ENCODE peak calls at places on chromosomes 3 and 15, in five cellular contexts. One of them, this sample, is unnamed.

GRCh38 chr3:16318216-16318615 is 53.2 kb downstream of the OXNAD1 start:
- DNase-seq in stimulated activated naive CD4-positive, alpha-beta T cell: no peak
- DNase-seq in HuH-7: peak
- DNase-seq in HepG2: no peak
- DNase-seq in H7: no peak
- DNase-seq in this sample: no peak

GRCh38 chr3:30308131-30308530 is 298.3 kb upstream of the TGFBR2 start:
- DNase-seq in stimulated activated naive CD4-positive, alpha-beta T cell: no peak
- DNase-seq in H7: no peak
- DNase-seq in HepG2: no peak
- DNase-seq in HuH-7: no peak
- DNase-seq in this sample: no peak

GRCh38 chr15:79091204-79091867 is 756 bp upstream of the RASGRF1 start:
- DNase-seq in stimulated activated naive CD4-positive, alpha-beta T cell: no peak
- DNase-seq in H7: peak
- DNase-seq in HuH-7: peak
- DNase-seq in HepG2: no peak
- DNase-seq in this sample: peak

GRCh38 chr3:49415931-49416601 is 3.8 kb downstream of the TCTA start:
- DNase-seq in HepG2: no peak
- DNase-seq in HuH-7: no peak
- DNase-seq in stimulated activated naive CD4-positive, alpha-beta T cell: peak
- DNase-seq in H7: no peak
- DNase-seq in this sample: no peak

GRCh38 chr15:40881351-40881750 is 7.3 kb upstream of the RHOV start:
- DNase-seq in stimulated activated naive CD4-positive, alpha-beta T cell: no peak
- DNase-seq in HuH-7: no peak
- DNase-seq in H7: no peak
- DNase-seq in HepG2: no peak
- DNase-seq in this sample: no peak

GRCh38 chr3:55190296-55190695 is 262.4 kb upstream of the LRTM1 start:
- DNase-seq in HepG2: no peak
- DNase-seq in stimulated activated naive CD4-positive, alpha-beta T cell: no peak
- DNase-seq in H7: no peak
- DNase-seq in HuH-7: no peak
- DNase-seq in this sample: no peak

GRCh38 chr3:1350885-1351284 is 258.1 kb downstream of the CNTN6 start:
- DNase-seq in stimulated activated naive CD4-positive, alpha-beta T cell: no peak
- DNase-seq in HepG2: no peak
- DNase-seq in HuH-7: no peak
- DNase-seq in H7: no peak
- DNase-seq in this sample: no peak

GRCh38 chr15:91881551-91882297 is 28.2 kb downstream of the SLCO3A1 start:
- DNase-seq in HepG2: no peak
- DNase-seq in HuH-7: no peak
- DNase-seq in H7: peak
- DNase-seq in stimulated activated naive CD4-positive, alpha-beta T cell: no peak
- DNase-seq in this sample: no peak

GRCh38 chr15:42891569-42891968 is 29.0 kb downstream of the TTBK2 start:
- DNase-seq in HuH-7: no peak
- DNase-seq in H7: no peak
- DNase-seq in HepG2: no peak
- DNase-seq in stimulated activated naive CD4-positive, alpha-beta T cell: no peak
- DNase-seq in this sample: no peak

GRCh38 chr3:66797916-66798560 is 200.1 kb upstream of the KBTBD8 start:
- DNase-seq in H7: peak
- DNase-seq in HepG2: no peak
- DNase-seq in stimulated activated naive CD4-positive, alpha-beta T cell: no peak
- DNase-seq in HuH-7: no peak
- DNase-seq in this sample: peak

GRCh38 chr3:120209425-120209824 is 75.6 kb downstream of the GPR156 start:
- DNase-seq in HuH-7: no peak
- DNase-seq in stimulated activated naive CD4-positive, alpha-beta T cell: no peak
- DNase-seq in H7: no peak
- DNase-seq in HepG2: no peak
- DNase-seq in this sample: no peak

GRCh38 chr15:51759557-51760070 is 8.2 kb downstream of the TMOD2 start:
- DNase-seq in HepG2: peak
- DNase-seq in HuH-7: peak
- DNase-seq in H7: peak
- DNase-seq in stimulated activated naive CD4-positive, alpha-beta T cell: no peak
- DNase-seq in this sample: no peak

GRCh38 chr3:187722206-187722612 is 19.9 kb upstream of the RTP2 start:
- DNase-seq in stimulated activated naive CD4-positive, alpha-beta T cell: no peak
- DNase-seq in HuH-7: no peak
- DNase-seq in HepG2: no peak
- DNase-seq in H7: peak
- DNase-seq in this sample: no peak